ENCODE peak calls at places on chromosomes 4 and X, in five cellular contexts. R is H1, U is K562, E is GM12878, X is HepG2. Z is an unnamed sample.

GRCh38 chrX:54087661-54088060 is 43.4 kb upstream of the PHF8 start:
- DNase-seq in R (no peak), E (no peak), U (no peak), X (no peak), Z (no peak)

GRCh38 chrX:68238568-68238967 is 194.7 kb downstream of the OPHN1 start:
- DNase-seq in U (no peak), E (no peak), R (no peak), X (no peak), Z (no peak)

GRCh38 chr4:25308761-25309160 is 3.8 kb upstream of the ZCCHC4 start:
- DNase-seq in U (no peak), E (no peak), X (peak; percentile 21), R (no peak), Z (no peak)

GRCh38 chrX:118773782-118774181 is 46.4 kb downstream of the IL13RA1 start:
- DNase-seq in X (no peak), E (no peak), U (no peak), R (no peak), Z (no peak)

GRCh38 chrX:74160816-74161215 is 143.2 kb upstream of the ZCCHC13 start:
- DNase-seq in R (no peak), U (no peak), X (no peak), E (no peak), Z (no peak)

GRCh38 chrX:13285693-13286092 is 34.2 kb downstream of the ATXN3L start:
- DNase-seq in E (no peak), R (no peak), X (no peak), U (no peak), Z (no peak)

GRCh38 chr4:70575964-70576363 is 16.1 kb upstream of the AMBN start:
- DNase-seq in X (no peak), E (no peak), R (no peak), U (no peak), Z (no peak)

GRCh38 chr4:169219440-169219839 is 51.3 kb downstream of the SH3RF1 start:
- DNase-seq in E (no peak), R (no peak), X (no peak), U (no peak), Z (no peak)

GRCh38 chr4:6692379-6692778 is 1.3 kb upstream of the S100P start:
- DNase-seq in U (no peak), X (no peak), R (no peak), E (no peak), Z (no peak)

GRCh38 chr4:6686104-6686787 is 7.4 kb upstream of the S100P start:
- DNase-seq in R (no peak), X (no peak), E (no peak), U (no peak), Z (no peak)

GRCh38 chr4:6687947-6688878 is 5.5 kb upstream of the S100P start:
- DNase-seq in X (peak; percentile 57), U (no peak), R (no peak), E (no peak), Z (no peak)

GRCh38 chr4:6689506-6689960 is 4.1 kb upstream of the S100P start:
- DNase-seq in R (no peak), U (no peak), E (no peak), X (peak; percentile 50), Z (no peak)

GRCh38 chr4:6688879-6689505 is 4.7 kb upstream of the S100P start:
- DNase-seq in E (no peak), X (peak; percentile 91), U (peak; percentile 73), R (no peak), Z (peak; percentile 82)
- TF ChIP-seq HDAC2 in E (no peak), X (no peak), U (no peak), R (no peak), Z (no peak)

GRCh38 chr4:48899950-48900349 is 6.6 kb downstream of the OCIAD2 start:
- DNase-seq in U (no peak), R (no peak), E (no peak), X (no peak), Z (no peak)

GRCh38 chr4:48898733-48899431 is 7.7 kb downstream of the OCIAD2 start:
- DNase-seq in R (no peak), E (peak; percentile 7), U (no peak), X (no peak), Z (no peak)

GRCh38 chr4:48899432-48899749 is 7.2 kb downstream of the OCIAD2 start:
- DNase-seq in E (no peak), X (no peak), U (no peak), R (no peak), Z (no peak)

GRCh38 chr4:48901196-48901595 is 5.4 kb downstream of the OCIAD2 start:
- DNase-seq in U (no peak), E (no peak), X (no peak), R (no peak), Z (no peak)

GRCh38 chr4:48896845-48897244 is 9.7 kb downstream of the OCIAD2 start:
- DNase-seq in X (no peak), U (no peak), E (no peak), R (no peak), Z (no peak)
- TF ChIP-seq HDAC2 in X (no peak), U (no peak), E (no peak), R (no peak), Z (no peak)

GRCh38 chr4:119580293-119580692 is 48.3 kb downstream of the PDE5A start:
- DNase-seq in R (no peak), X (no peak), U (no peak), E (no peak), Z (no peak)

GRCh38 chr4:119585771-119586170 is 42.8 kb downstream of the PDE5A start:
- DNase-seq in E (no peak), R (no peak), X (no peak), U (no peak), Z (no peak)

GRCh38 chr4:119581480-119581879 is 47.1 kb downstream of the PDE5A start:
- DNase-seq in E (no peak), U (no peak), R (no peak), X (no peak), Z (no peak)

GRCh38 chr4:119579823-119580222 is 48.8 kb downstream of the PDE5A start:
- DNase-seq in X (no peak), R (no peak), U (no peak), E (no peak), Z (no peak)
- TF ChIP-seq HDAC2 in X (no peak), R (no peak), U (no peak), E (no peak), Z (no peak)

GRCh38 chrX:55996649-55997048 is 235.5 kb upstream of the KLF8 start:
- DNase-seq in U (no peak), R (no peak), X (no peak), E (no peak), Z (no peak)
- TF ChIP-seq HDAC2 in U (no peak), R (no peak), X (no peak), E (no peak), Z (no peak)

GRCh38 chrX:122771933-122772332 is 412.1 kb upstream of the GRIA3 start:
- DNase-seq in U (no peak), R (no peak), X (no peak), E (no peak), Z (no peak)

DNA sequence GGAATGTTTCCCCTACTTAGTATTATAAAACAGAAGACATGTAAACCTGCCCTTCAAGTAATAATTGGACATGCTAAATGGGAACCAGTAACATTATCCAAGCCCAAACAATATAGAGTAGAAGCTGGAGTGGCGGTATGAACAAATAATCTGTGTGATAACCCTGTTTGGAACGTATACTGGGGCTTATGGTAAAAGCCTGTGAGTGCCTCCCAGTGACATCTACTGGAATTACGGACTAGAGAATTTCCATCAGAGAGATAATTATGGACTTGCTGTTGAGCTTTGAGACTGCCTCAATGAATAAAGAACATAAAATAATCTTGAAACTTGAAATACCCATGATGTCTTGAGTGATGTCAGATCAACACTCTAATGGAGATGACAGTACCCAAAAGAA is 406.3 kb upstream of the GRIA3 start:
- DNase-seq in U (no peak), R (no peak), X (no peak), E (no peak), Z (no peak)
- TF ChIP-seq HDAC2 in U (no peak), R (no peak), X (no peak), E (no peak), Z (no peak)

GRCh38 chrX:24494544-24495113 is 29.5 kb downstream of the PDK3 start:
- DNase-seq in X (peak; percentile 75), U (no peak), R (no peak), E (no peak), Z (peak; percentile 41)
- TF ChIP-seq HDAC2 in X (no peak), U (no peak), R (no peak), E (no peak), Z (no peak)

GRCh38 chr4:88008133-88008621 is 742 bp downstream of the PKD2 start:
- DNase-seq in E (no peak), X (peak; percentile 26), R (no peak), U (peak; percentile 22), Z (peak; percentile 30)
- TF ChIP-seq HDAC2 in E (no peak), X (no peak), R (no peak), U (no peak), Z (no peak)

DNA sequence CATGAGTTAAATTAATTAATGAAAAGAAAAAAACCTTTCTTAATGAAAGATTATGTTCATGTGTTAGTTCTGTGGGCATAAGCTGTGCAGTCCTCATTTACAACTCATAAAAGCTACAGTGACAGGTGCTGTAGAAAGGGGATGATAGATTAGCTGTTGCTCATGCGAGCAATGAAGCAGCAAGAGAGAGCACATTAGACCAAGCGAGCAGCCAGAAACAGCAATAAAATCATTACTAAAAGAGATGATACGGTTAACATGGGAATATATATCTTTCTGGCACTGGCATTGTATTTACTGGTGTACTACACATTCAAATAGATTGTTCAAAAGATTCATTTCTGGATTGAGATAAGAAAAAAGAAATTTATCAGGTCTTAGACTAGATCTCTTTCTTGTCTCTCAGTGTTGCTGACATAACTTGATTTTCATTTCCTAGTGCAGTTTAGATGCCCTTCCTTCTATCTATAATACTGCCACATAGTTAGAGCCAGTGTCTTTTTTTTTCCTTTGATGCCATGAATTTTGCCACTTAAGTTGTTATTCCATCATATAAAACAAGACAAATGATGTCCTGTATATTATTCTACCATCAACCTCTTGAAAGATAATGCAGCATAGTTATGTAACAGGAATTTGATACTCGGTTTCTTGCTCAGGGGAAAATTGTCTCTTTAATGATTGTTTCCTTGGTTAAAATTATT is 164.6 kb downstream of the BANK1 start:
- DNase-seq in X (no peak), U (no peak), E (no peak), R (no peak), Z (no peak)
- TF ChIP-seq HDAC2 in X (no peak), U (no peak), E (no peak), R (no peak), Z (no peak)

GRCh38 chrX:134180566-134180965 is 56.4 kb upstream of the CCDC160 start:
- DNase-seq in R (no peak), E (no peak), X (no peak), U (no peak), Z (no peak)
- TF ChIP-seq HDAC2 in R (no peak), E (no peak), X (no peak), U (no peak), Z (no peak)

Z was measured in A549.